ENCODE peak calls at places on chromosomes 13 and 19, in five cellular contexts. W, B, C, G and S are unnamed samples.

GRCh38 chr19:6736169-6736916 is 1.0 kb downstream of the GPR108 start:
- DNase-seq in W (peak), B (peak), C (peak), G (peak), S (peak)

GRCh38 chr13:99055286-99056073 is 77.6 kb upstream of the DOCK9 start:
- DNase-seq in W (peak), B (no peak), C (no peak), G (no peak), S (no peak)

GRCh38 chr13:110850006-110850405 is 64.9 kb downstream of the ANKRD10 start:
- DNase-seq in W (no peak), B (no peak), C (no peak), G (no peak), S (no peak)

GRCh38 chr13:83355042-83355441 is 527.2 kb downstream of the SLITRK1 start:
- DNase-seq in W (no peak), B (no peak), C (no peak), G (no peak), S (no peak)

GRCh38 chr19:43561144-43561970 is 14.0 kb downstream of the XRCC1 start:
- DNase-seq in W (no peak), B (no peak), C (no peak), G (no peak), S (no peak)

GRCh38 chr19:39381910-39382611 is 8.8 kb downstream of the PAF1 start:
- DNase-seq in W (no peak), B (no peak), C (no peak), G (no peak), S (no peak)

GRCh38 chr13:39565036-39565949 is 37.7 kb downstream of the LHFPL6 start:
- DNase-seq in W (peak), B (peak), C (no peak), G (no peak), S (peak)

GRCh38 chr13:87302034-87302433 is 369.1 kb upstream of the SLITRK5 start:
- DNase-seq in W (no peak), B (no peak), C (no peak), G (no peak), S (no peak)